ENCODE peak calls at places on chromosomes 7 and 10, in four cellular contexts. One of them, this sample, is unnamed.

GRCh38 chr7:91020611-91021385 is 243.4 kb upstream of the FZD1 start:
- DNase-seq in T-helper 1 cell: no peak
- DNase-seq in spleen: no peak
- DNase-seq in NCI-H774: no peak
- DNase-seq in this sample: no peak

GRCh38 chr10:17984056-17984455 is 32.3 kb downstream of the SLC39A12 start:
- DNase-seq in T-helper 1 cell: no peak
- DNase-seq in spleen: no peak
- DNase-seq in NCI-H774: no peak
- DNase-seq in this sample: no peak

GRCh38 chr10:34956756-34957155 is 133.4 kb downstream of the CUL2 start:
- DNase-seq in T-helper 1 cell: no peak
- DNase-seq in spleen: no peak
- DNase-seq in NCI-H774: no peak
- DNase-seq in this sample: no peak

GRCh38 chr7:81074406-81074805 is 155.6 kb upstream of the SEMA3C start:
- DNase-seq in T-helper 1 cell: no peak
- DNase-seq in spleen: no peak
- DNase-seq in NCI-H774: no peak
- DNase-seq in this sample: no peak

GRCh38 chr7:105224884-105225651 is 163.7 kb downstream of the SRPK2 start:
- DNase-seq in T-helper 1 cell: no peak
- DNase-seq in spleen: no peak
- DNase-seq in NCI-H774: no peak
- DNase-seq in this sample: no peak

GRCh38 chr7:20238754-20239324 is 21.7 kb upstream of the MACC1 start:
- DNase-seq in T-helper 1 cell: no peak
- DNase-seq in spleen: no peak
- DNase-seq in NCI-H774: no peak
- DNase-seq in this sample: no peak

GRCh38 chr10:7196284-7196683 is 214.6 kb downstream of the SFMBT2 start:
- DNase-seq in T-helper 1 cell: no peak
- DNase-seq in spleen: no peak
- DNase-seq in NCI-H774: no peak
- DNase-seq in this sample: no peak

GRCh38 chr10:61907011-61907410 is 5.5 kb downstream of the ARID5B start:
- DNase-seq in T-helper 1 cell: no peak
- DNase-seq in spleen: no peak
- DNase-seq in NCI-H774: no peak
- DNase-seq in this sample: no peak

GRCh38 chr7:26533163-26533562 is 241.5 kb downstream of the SNX10 start:
- DNase-seq in T-helper 1 cell: no peak
- DNase-seq in spleen: no peak
- DNase-seq in NCI-H774: no peak
- DNase-seq in this sample: no peak

GRCh38 chr7:40782836-40783235 is 648.0 kb downstream of the SUGCT start:
- DNase-seq in T-helper 1 cell: no peak
- DNase-seq in spleen: no peak
- DNase-seq in NCI-H774: no peak
- DNase-seq in this sample: no peak

GRCh38 chr10:80163741-80164341 is 31.3 kb downstream of the PLAC9 start:
- DNase-seq in T-helper 1 cell: no peak
- DNase-seq in spleen: no peak
- DNase-seq in NCI-H774: no peak
- DNase-seq in this sample: no peak

GRCh38 chr7:133561361-133561760 is 308.5 kb downstream of the EXOC4 start:
- DNase-seq in T-helper 1 cell: no peak
- DNase-seq in spleen: no peak
- DNase-seq in NCI-H774: no peak
- DNase-seq in this sample: no peak

GRCh38 chr7:121019018-121019417 is 30.5 kb downstream of the CPED1 start:
- DNase-seq in T-helper 1 cell: no peak
- DNase-seq in spleen: no peak
- DNase-seq in NCI-H774: no peak
- DNase-seq in this sample: no peak

GRCh38 chr10:69502589-69502988 is 51.3 kb downstream of the TSPAN15 start:
- DNase-seq in T-helper 1 cell: no peak
- DNase-seq in spleen: peak; percentile 47
- DNase-seq in NCI-H774: no peak
- DNase-seq in this sample: no peak

GRCh38 chr10:120632047-120632446 is 175.0 kb downstream of the PLPP4 start:
- DNase-seq in T-helper 1 cell: no peak
- DNase-seq in spleen: no peak
- DNase-seq in NCI-H774: no peak
- DNase-seq in this sample: no peak

GRCh38 chr10:58967551-58968418 is 208.7 kb upstream of the PHYHIPL start:
- DNase-seq in T-helper 1 cell: no peak
- DNase-seq in spleen: no peak
- DNase-seq in NCI-H774: peak; percentile 70
- DNase-seq in this sample: no peak

GRCh38 chr10:130905386-130905785 is 406.1 kb downstream of the TCERG1L start:
- DNase-seq in T-helper 1 cell: no peak
- DNase-seq in spleen: no peak
- DNase-seq in NCI-H774: peak; percentile 1
- DNase-seq in this sample: no peak

GRCh38 chr7:44891372-44891771 is 6.0 kb upstream of the PURB start:
- DNase-seq in T-helper 1 cell: no peak
- DNase-seq in spleen: no peak
- DNase-seq in NCI-H774: no peak
- DNase-seq in this sample: no peak

GRCh38 chr10:36946598-36946997 is 178.8 kb upstream of the ANKRD30A start:
- DNase-seq in T-helper 1 cell: no peak
- DNase-seq in spleen: no peak
- DNase-seq in NCI-H774: no peak
- DNase-seq in this sample: no peak

GRCh38 chr7:87600130-87601124 is at the start of gene ABCB1:
- DNase-seq in T-helper 1 cell: peak; percentile 17
- DNase-seq in spleen: peak; percentile 87
- DNase-seq in NCI-H774: no peak
- DNase-seq in this sample: peak; percentile 70

GRCh38 chr7:71772783-71773182 is 639.4 kb downstream of the CALN1 start:
- DNase-seq in T-helper 1 cell: no peak
- DNase-seq in spleen: no peak
- DNase-seq in NCI-H774: no peak
- DNase-seq in this sample: no peak

GRCh38 chr10:49282879-49283321 is 16.1 kb upstream of the C10orf71 start:
- DNase-seq in T-helper 1 cell: no peak
- DNase-seq in spleen: no peak
- DNase-seq in NCI-H774: no peak
- DNase-seq in this sample: peak; percentile 34

GRCh38 chr10:11893749-11894278 is 70.7 kb downstream of the PROSER2 start:
- DNase-seq in T-helper 1 cell: no peak
- DNase-seq in spleen: peak; percentile 68
- DNase-seq in NCI-H774: no peak
- DNase-seq in this sample: no peak

GRCh38 chr10:99374526-99374925 is 45.4 kb downstream of the CNNM1 start:
- DNase-seq in T-helper 1 cell: no peak
- DNase-seq in spleen: no peak
- DNase-seq in NCI-H774: no peak
- DNase-seq in this sample: no peak

GRCh38 chr7:71325151-71325550 is 193.2 kb downstream of the GALNT17 start:
- DNase-seq in T-helper 1 cell: no peak
- DNase-seq in spleen: no peak
- DNase-seq in NCI-H774: no peak
- DNase-seq in this sample: no peak

GRCh38 chr7:71712653-71713180 is 580.8 kb downstream of the GALNT17 start:
- DNase-seq in T-helper 1 cell: no peak
- DNase-seq in spleen: no peak
- DNase-seq in NCI-H774: no peak
- DNase-seq in this sample: no peak

GRCh38 chr7:6162331-6162620 is 110.1 kb downstream of the CYTH3 start:
- DNase-seq in T-helper 1 cell: no peak
- DNase-seq in spleen: no peak
- DNase-seq in NCI-H774: no peak
- DNase-seq in this sample: peak; percentile 85

GRCh38 chr7:140982508-140982907 is 32.2 kb downstream of the MRPS33 start:
- DNase-seq in T-helper 1 cell: no peak
- DNase-seq in spleen: no peak
- DNase-seq in NCI-H774: no peak
- DNase-seq in this sample: no peak

GRCh38 chr10:79081353-79082034 is 12.7 kb downstream of the ZMIZ1 start:
- DNase-seq in T-helper 1 cell: no peak
- DNase-seq in spleen: no peak
- DNase-seq in NCI-H774: no peak
- DNase-seq in this sample: no peak

GRCh38 chr7:142357953-142358520 is 100.2 kb upstream of the PRSS58 start:
- DNase-seq in T-helper 1 cell: no peak
- DNase-seq in spleen: no peak
- DNase-seq in NCI-H774: no peak
- DNase-seq in this sample: no peak

GRCh38 chr10:70355234-70356021 is 27.0 kb downstream of the LRRC20 start:
- DNase-seq in T-helper 1 cell: no peak
- DNase-seq in spleen: peak; percentile 76
- DNase-seq in NCI-H774: no peak
- DNase-seq in this sample: no peak

GRCh38 chr7:150451097-150451793 is 815 bp downstream of the GIMAP8 start:
- DNase-seq in T-helper 1 cell: peak; percentile 41
- DNase-seq in spleen: peak; percentile 94
- DNase-seq in NCI-H774: no peak
- DNase-seq in this sample: peak; percentile 78

GRCh38 chr10:120940299-120940900 is 89.2 kb downstream of the WDR11 start:
- DNase-seq in T-helper 1 cell: no peak
- DNase-seq in spleen: no peak
- DNase-seq in NCI-H774: no peak
- DNase-seq in this sample: peak; percentile 36

GRCh38 chr7:51144178-51144577 is 172.4 kb downstream of the COBL start:
- DNase-seq in T-helper 1 cell: no peak
- DNase-seq in spleen: no peak
- DNase-seq in NCI-H774: no peak
- DNase-seq in this sample: no peak

GRCh38 chr10:82759050-82759449 is 884.1 kb downstream of the NRG3 start:
- DNase-seq in T-helper 1 cell: no peak
- DNase-seq in spleen: no peak
- DNase-seq in NCI-H774: no peak
- DNase-seq in this sample: no peak

GRCh38 chr10:114577133-114577532 is 80.9 kb downstream of the ABLIM1 start:
- DNase-seq in T-helper 1 cell: no peak
- DNase-seq in spleen: no peak
- DNase-seq in NCI-H774: no peak
- DNase-seq in this sample: no peak

GRCh38 chr10:7243873-7244272 is 167.0 kb downstream of the SFMBT2 start:
- DNase-seq in T-helper 1 cell: no peak
- DNase-seq in spleen: no peak
- DNase-seq in NCI-H774: no peak
- DNase-seq in this sample: no peak

This sample was measured in sigmoid colon.